ENCODE peak calls at places on chromosomes 5 and 9, in nine cellular contexts. A, J, H, C, V, Q, W, U and I are unnamed samples.

GRCh38 chr9:133114886-133115603 is 6.0 kb downstream of the RALGDS start:
- DNase-seq in U (no peak), J (no peak), V (no peak), H (peak; percentile 18), A (no peak), W (no peak), C (no peak), Q (no peak), I (peak; percentile 74)

GRCh38 chr9:115262477-115262876 is 144.5 kb upstream of the TNC start:
- DNase-seq in H (peak; percentile 86), W (no peak), C (peak; percentile 69), Q (peak; percentile 100), A (peak; percentile 99), J (no peak), U (no peak), V (peak; percentile 99), I (no peak)

GRCh38 chr5:110401881-110402280 is 324.6 kb downstream of the TMEM232 start:
- DNase-seq in Q (no peak), H (no peak), U (no peak), J (no peak), W (no peak), A (no peak), C (peak; percentile 72), V (no peak), I (no peak)

GRCh38 chr9:21558627-21559401 is 76.7 kb upstream of the IFNE start:
- DNase-seq in U (no peak), J (no peak), H (no peak), Q (peak; percentile 63), W (no peak), V (no peak), C (peak; percentile 70), A (peak; percentile 14), I (no peak)

GRCh38 chr5:35248843-35249780 is 18.8 kb upstream of the PRLR start:
- DNase-seq in W (no peak), A (no peak), H (no peak), J (no peak), C (no peak), Q (peak; percentile 22), U (no peak), V (no peak), I (no peak)

GRCh38 chr9:115022760-115023434 is 92.5 kb upstream of the TNFSF8 start:
- DNase-seq in Q (peak; percentile 99), C (peak; percentile 95), A (no peak), U (no peak), W (no peak), J (no peak), V (no peak), H (no peak), I (no peak)

GRCh38 chr5:65722575-65723424 is 795 bp downstream of the NLN start:
- DNase-seq in Q (peak; percentile 71), W (peak; percentile 57), J (peak; percentile 26), V (peak; percentile 4), H (no peak), U (no peak), C (peak; percentile 88), A (peak; percentile 65), I (peak; percentile 74)

GRCh38 chr9:105063665-105064247 is 135.8 kb upstream of the ABCA1 start:
- DNase-seq in J (no peak), Q (peak; percentile 88), W (no peak), U (no peak), C (peak; percentile 91), A (no peak), H (no peak), V (no peak), I (no peak)

GRCh38 chr9:121699271-121700164 is 48.1 kb downstream of the DAB2IP start:
- DNase-seq in C (peak; percentile 74), W (peak; percentile 21), H (peak; percentile 77), V (peak; percentile 36), A (peak; percentile 76), U (no peak), J (peak; percentile 53), Q (peak; percentile 63), I (peak; percentile 47)

GRCh38 chr9:120926397-120926928 is at the start of gene TRAF1:
- DNase-seq in H (no peak), V (no peak), C (no peak), J (peak; percentile 75), A (no peak), W (peak; percentile 26), U (no peak), Q (no peak), I (peak; percentile 71)

GRCh38 chr9:22240619-22241018 is 206.0 kb upstream of the DMRTA1 start:
- DNase-seq in H (no peak), A (no peak), W (no peak), V (no peak), U (no peak), J (no peak), Q (peak; percentile 82), C (peak; percentile 67), I (peak; percentile 67)

GRCh38 chr5:53442946-53443345 is 37.5 kb upstream of the FST start:
- DNase-seq in C (no peak), Q (no peak), A (no peak), W (no peak), H (no peak), U (no peak), V (no peak), J (no peak), I (no peak)

GRCh38 chr9:3708751-3709150 is 182.9 kb upstream of the RFX3 start:
- DNase-seq in H (no peak), Q (peak; percentile 74), A (no peak), U (no peak), C (peak; percentile 32), W (no peak), J (no peak), V (peak; percentile 84), I (no peak)

GRCh38 chr9:19517202-19517942 is 108.6 kb downstream of the ACER2 start:
- DNase-seq in C (no peak), A (no peak), V (no peak), H (no peak), W (peak; percentile 8), U (no peak), J (no peak), Q (no peak), I (peak; percentile 64)